ENCODE peak calls at places on chromosomes 3 and 15, in eight cellular contexts. W is SK-N-MC, K is NAMALWA, U is AG04450, B is AG08396, X is HT-29, I is stomach, H is lower lobe of right lung. F is an unnamed sample.

GRCh38 chr3:4334548-4334947 is 31.4 kb downstream of the SETMAR start:
- DNase-seq in I (no peak), X (peak), U (no peak), H (no peak), K (no peak), W (no peak), B (no peak), F (no peak)

GRCh38 chr15:79944625-79945024 is 26.4 kb downstream of the BCL2A1 start:
- DNase-seq in K (no peak), W (no peak), U (no peak), H (no peak), B (no peak), I (no peak), X (no peak), F (no peak)

GRCh38 chr3:192566706-192567290 is 160.5 kb downstream of the FGF12 start:
- DNase-seq in B (peak), H (peak), W (peak), U (peak), I (peak), K (peak), X (peak), F (no peak)

GRCh38 chr15:36313021-36313420 is 266.4 kb upstream of the CDIN1 start:
- DNase-seq in X (no peak), W (no peak), H (no peak), B (no peak), U (no peak), I (no peak), K (no peak), F (no peak)

GRCh38 chr3:3800076-3800448 is 831 bp downstream of the LRRN1 start:
- DNase-seq in I (peak), W (no peak), H (peak), K (no peak), U (no peak), B (no peak), X (no peak), F (no peak)

GRCh38 chr3:149215474-149215873 is 6.2 kb downstream of the CP start:
- DNase-seq in W (no peak), I (no peak), X (no peak), H (no peak), B (no peak), K (no peak), U (no peak), F (no peak)

GRCh38 chr15:101276501-101277037 is 716 bp downstream of the SELENOS start:
- DNase-seq in K (peak), H (no peak), W (no peak), U (no peak), X (peak), I (no peak), B (peak), F (no peak)

GRCh38 chr15:51030649-51031316 is 63.9 kb downstream of the TNFAIP8L3 start:
- DNase-seq in X (peak), H (no peak), U (peak), B (peak), W (no peak), K (no peak), I (peak), F (no peak)

GRCh38 chr3:133447751-133448477 is 48.1 kb downstream of the BFSP2 start:
- DNase-seq in W (no peak), H (no peak), B (no peak), X (no peak), I (no peak), K (peak), U (no peak), F (no peak)

GRCh38 chr15:55819397-55820034 is 76.6 kb upstream of the PRTG start:
- DNase-seq in W (no peak), K (no peak), U (no peak), B (no peak), X (no peak), H (no peak), I (no peak), F (no peak)

GRCh38 chr3:158167737-158168469 is 58.0 kb downstream of the RSRC1 start:
- DNase-seq in U (peak), H (no peak), K (no peak), X (peak), I (no peak), W (peak), B (peak), F (no peak)

GRCh38 chr15:80970018-80970657 is 19.5 kb downstream of the MESD start:
- DNase-seq in U (no peak), H (no peak), X (peak), W (peak), B (peak), I (peak), K (peak), F (peak)

GRCh38 chr3:111668912-111669488 is 73.9 kb upstream of the ZBED2 start:
- DNase-seq in W (no peak), X (peak), I (no peak), B (peak), K (peak), U (peak), H (no peak), F (no peak)

GRCh38 chr15:98673133-98673532 is 24.8 kb downstream of the IGF1R start:
- DNase-seq in U (no peak), B (no peak), K (no peak), H (no peak), X (no peak), I (no peak), W (no peak), F (no peak)

GRCh38 chr3:48847053-48847585 is 555 bp downstream of the PRKAR2A start:
- DNase-seq in W (no peak), H (peak), B (peak), X (peak), U (no peak), I (peak), K (no peak), F (peak)

GRCh38 chr3:39000008-39000450 is 51.7 kb downstream of the SCN11A start:
- DNase-seq in W (peak), H (no peak), I (no peak), U (peak), B (peak), X (peak), K (peak), F (no peak)

GRCh38 chr3:171774516-171774915 is 35.8 kb downstream of the PLD1 start:
- DNase-seq in W (no peak), X (no peak), I (no peak), U (no peak), K (no peak), H (no peak), B (no peak), F (no peak)

GRCh38 chr3:186032321-186032720 is 76.6 kb downstream of the ETV5 start:
- DNase-seq in U (no peak), H (no peak), K (no peak), I (no peak), B (no peak), X (no peak), W (no peak), F (no peak)

GRCh38 chr3:193240850-193241706 is at the start of gene PLAAT1:
- DNase-seq in H (peak), U (no peak), I (peak), X (peak), B (peak), K (no peak), W (no peak), F (peak)

GRCh38 chr3:174436367-174436766 is 422.8 kb upstream of the NAALADL2 start:
- DNase-seq in I (no peak), X (no peak), H (no peak), U (no peak), K (no peak), W (no peak), B (no peak), F (no peak)

GRCh38 chr3:41188291-41188690 is 11.0 kb upstream of the CTNNB1 start:
- DNase-seq in W (no peak), K (no peak), I (no peak), H (no peak), U (no peak), X (no peak), B (no peak), F (no peak)

GRCh38 chr3:25594007-25594502 is 70.7 kb downstream of the TOP2B start:
- DNase-seq in B (peak), X (peak), W (peak), K (peak), I (no peak), H (no peak), U (peak), F (no peak)

GRCh38 chr3:154668835-154669234 is 238.8 kb upstream of the GPR149 start:
- DNase-seq in W (no peak), X (no peak), I (no peak), U (no peak), H (no peak), B (no peak), K (no peak), F (no peak)

GRCh38 chr3:46460051-46460450 is 4.7 kb downstream of the LTF start:
- DNase-seq in B (no peak), I (no peak), K (no peak), X (no peak), H (no peak), W (no peak), U (no peak), F (no peak)

GRCh38 chr3:160810360-160810759 is 54.3 kb downstream of the PPM1L start:
- DNase-seq in W (no peak), B (no peak), I (no peak), X (no peak), H (no peak), U (no peak), K (no peak), F (no peak)

GRCh38 chr3:138640537-138640936 is 32.0 kb downstream of the FAIM start:
- DNase-seq in X (peak), W (no peak), I (no peak), U (no peak), B (no peak), K (no peak), H (no peak), F (no peak)

GRCh38 chr3:58010562-58010961 is 2.3 kb downstream of the FLNB start:
- DNase-seq in X (no peak), I (no peak), K (no peak), W (no peak), U (no peak), H (no peak), B (no peak), F (no peak)

GRCh38 chr3:152021951-152022461 is 148.6 kb downstream of the SUCNR1 start:
- DNase-seq in K (no peak), U (no peak), X (peak), H (peak), I (no peak), B (peak), W (peak), F (no peak)

GRCh38 chr3:177824190-177824786 is 627.0 kb upstream of the TBL1XR1 start:
- DNase-seq in I (peak), K (no peak), X (peak), W (no peak), U (no peak), H (no peak), B (peak), F (no peak)

GRCh38 chr15:73959012-73959581 is 32.8 kb downstream of the LOXL1 start:
- DNase-seq in W (no peak), K (peak), I (no peak), H (no peak), B (no peak), X (peak), U (no peak), F (no peak)

GRCh38 chr3:149848238-149848637 is 35.2 kb downstream of the RNF13 start:
- DNase-seq in U (no peak), I (no peak), H (no peak), B (no peak), W (no peak), X (no peak), K (no peak), F (no peak)

GRCh38 chr15:77696871-77697270 is 64.2 kb upstream of the LINGO1 start:
- DNase-seq in K (no peak), B (no peak), X (no peak), H (no peak), W (no peak), I (no peak), U (no peak), F (no peak)

GRCh38 chr15:78272776-78273175 is 8.4 kb downstream of the DNAJA4 start:
- DNase-seq in H (no peak), K (no peak), U (no peak), X (no peak), W (peak), B (no peak), I (no peak), F (no peak)

GRCh38 chr15:77535845-77536244 is 96.9 kb downstream of the LINGO1 start:
- DNase-seq in B (no peak), X (peak), I (no peak), W (no peak), U (no peak), H (no peak), K (no peak), F (no peak)

GRCh38 chr3:45035441-45036301 is 9.6 kb downstream of the CLEC3B start:
- DNase-seq in H (peak), K (no peak), X (no peak), W (no peak), B (peak), U (no peak), I (no peak), F (no peak)

GRCh38 chr15:73838795-73839565 is 34.4 kb upstream of the TBC1D21 start:
- DNase-seq in X (no peak), K (no peak), W (no peak), H (no peak), B (no peak), U (no peak), I (peak), F (no peak)

GRCh38 chr3:105315157-105315556 is 51.6 kb upstream of the ALCAM start:
- DNase-seq in W (no peak), U (no peak), H (no peak), X (no peak), K (no peak), I (no peak), B (no peak), F (no peak)

GRCh38 chr3:124510290-124510689 is 220.0 kb upstream of the UMPS start:
- DNase-seq in B (peak), K (no peak), X (no peak), W (no peak), I (no peak), H (no peak), U (peak), F (no peak)